ENCODE peak calls at places on chromosomes 6 and 20, in four cellular contexts. T is Karpas-422, B is HepG2, U is H9. C is an unnamed sample.

GRCh38 chr20:47146703-47147102 is 209.8 kb downstream of the ZMYND8 start:
- DNase-seq in B (peak), U (no peak), T (no peak), C (peak)

GRCh38 chr6:134199848-134200606 is 117.9 kb downstream of the SGK1 start:
- DNase-seq in U (no peak), B (peak), T (no peak), C (no peak)

GRCh38 chr6:36050305-36050704 is 22.7 kb downstream of the MAPK14 start:
- DNase-seq in U (no peak), B (no peak), T (no peak), C (no peak)

GRCh38 chr20:54654460-54654859 is 179.1 kb downstream of the DOK5 start:
- DNase-seq in U (no peak), B (no peak), T (no peak), C (no peak)

GRCh38 chr6:32117461-32117860 is 8.3 kb upstream of the TNXB start:
- DNase-seq in B (no peak), U (no peak), T (no peak), C (no peak)

GRCh38 chr6:14074723-14075503 is 42.7 kb upstream of the CD83 start:
- DNase-seq in T (no peak), B (no peak), U (no peak), C (no peak)

GRCh38 chr20:23265226-23265625 is 85.4 kb upstream of the NXT1 start:
- DNase-seq in B (no peak), T (no peak), U (no peak), C (no peak)

GRCh38 chr20:51738877-51739447 is 29.2 kb downstream of the ATP9A start:
- DNase-seq in U (no peak), T (no peak), B (no peak), C (no peak)

GRCh38 chr6:30075094-30075986 is at the start of gene RNF39:
- DNase-seq in B (peak), U (no peak), T (no peak), C (peak)

GRCh38 chr20:60232380-60232779 is 274.2 kb downstream of the CDH26 start:
- DNase-seq in T (no peak), U (no peak), B (no peak), C (no peak)

GRCh38 chr6:91435630-91436029 is 848.8 kb upstream of the MAP3K7 start:
- DNase-seq in U (no peak), T (no peak), B (no peak), C (no peak)

GRCh38 chr20:4082406-4083102 is 67.2 kb upstream of the RNF24 start:
- DNase-seq in T (no peak), U (peak), B (peak), C (peak)

GRCh38 chr6:167757821-167758220 is 68.9 kb upstream of the AFDN start:
- DNase-seq in B (no peak), U (no peak), T (no peak), C (no peak)

GRCh38 chr20:1184638-1185315 is at the start of gene TMEM74B:
- DNase-seq in B (no peak), T (no peak), U (no peak), C (peak)

GRCh38 chr6:71250050-71250689 is 38.4 kb upstream of the OGFRL1 start:
- DNase-seq in T (peak), U (no peak), B (no peak), C (no peak)

GRCh38 chr6:105836889-105837288 is 249.2 kb upstream of the PRDM1 start:
- DNase-seq in B (no peak), T (no peak), U (no peak), C (no peak)

GRCh38 chr6:74409447-74409846 is 713.4 kb downstream of the CD109 start:
- DNase-seq in T (peak), B (peak), U (no peak), C (peak)

GRCh38 chr6:79946242-79946641 is 1.1 kb downstream of the ELOVL4 start:
- DNase-seq in U (peak), T (peak), B (peak), C (peak)

GRCh38 chr6:139628220-139628619 is 253.8 kb upstream of the CITED2 start:
- DNase-seq in U (no peak), T (no peak), B (no peak), C (no peak)

GRCh38 chr6:17429381-17430061 is 36.1 kb downstream of the CAP2 start:
- DNase-seq in T (no peak), B (no peak), U (no peak), C (no peak)

GRCh38 chr6:158095671-158096070 is 72.4 kb downstream of the SERAC1 start:
- DNase-seq in B (no peak), U (no peak), T (no peak), C (no peak)

GRCh38 chr6:152508477-152508876 is 128.7 kb downstream of the SYNE1 start:
- DNase-seq in T (no peak), B (no peak), U (no peak), C (no peak)

GRCh38 chr6:104956663-104957294 is at the start of gene LIN28B:
- DNase-seq in B (peak), U (no peak), T (peak), C (peak)

GRCh38 chr20:45801851-45802250 is 10.1 kb downstream of the DNTTIP1 start:
- DNase-seq in U (no peak), T (no peak), B (no peak), C (no peak)

GRCh38 chr20:10250902-10251301 is 32.3 kb downstream of the SNAP25 start:
- DNase-seq in B (peak), T (no peak), U (no peak), C (no peak)

GRCh38 chr6:73145690-73146089 is 79.6 kb downstream of the KHDC1L start:
- DNase-seq in B (no peak), T (no peak), U (no peak), C (no peak)

GRCh38 chr6:41723178-41723935 is 12.1 kb downstream of the TFEB start:
- DNase-seq in T (peak), U (peak), B (peak), C (no peak)

GRCh38 chr6:41721396-41721795 is 14.0 kb downstream of the TFEB start:
- DNase-seq in B (no peak), U (no peak), T (peak), C (no peak)

GRCh38 chr6:41726876-41727275 is 8.5 kb downstream of the TFEB start:
- DNase-seq in B (no peak), U (no peak), T (no peak), C (no peak)

GRCh38 chr6:41724638-41725501 is 10.5 kb downstream of the TFEB start:
- DNase-seq in T (no peak), B (no peak), U (no peak), C (no peak)

DNA sequence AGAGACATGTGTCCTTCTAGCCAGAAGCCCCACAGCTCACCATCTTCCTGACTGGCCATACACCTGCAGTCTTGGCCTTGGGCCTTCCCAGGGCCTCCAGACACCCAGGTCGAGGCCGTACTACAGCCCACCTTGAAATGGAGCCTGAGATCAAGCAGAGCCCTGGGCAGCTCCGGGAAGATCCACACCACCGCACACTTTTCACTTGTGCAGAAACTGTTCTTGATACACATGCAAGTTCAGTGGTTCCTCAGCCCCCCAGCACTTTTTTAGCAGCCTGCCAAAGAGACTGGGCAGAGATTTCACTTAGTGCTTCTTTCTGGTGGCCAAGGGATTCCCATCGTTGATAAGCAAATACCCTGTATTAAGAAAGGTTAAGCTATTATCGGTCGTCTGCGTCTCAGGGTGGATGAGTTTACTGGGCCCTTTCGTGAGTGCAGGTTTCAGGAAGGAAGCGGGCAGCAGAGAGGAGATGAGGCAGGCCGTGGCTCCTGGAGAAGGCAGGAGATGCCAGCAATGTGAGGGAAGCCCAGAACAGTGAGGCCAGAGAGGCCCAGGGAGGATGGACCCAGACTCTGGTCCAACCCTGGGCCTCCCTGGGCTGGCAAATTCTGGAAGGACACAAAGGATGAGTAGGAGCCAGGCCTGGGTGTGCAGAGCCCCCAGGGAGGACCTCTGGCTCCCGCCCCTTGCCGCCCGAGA is 11.3 kb downstream of the TFEB start:
- DNase-seq in T (peak), B (no peak), U (no peak), C (no peak)
- H3K9ac ChIP-seq in T (peak), B (peak), U (no peak), C (no peak)

DNA sequence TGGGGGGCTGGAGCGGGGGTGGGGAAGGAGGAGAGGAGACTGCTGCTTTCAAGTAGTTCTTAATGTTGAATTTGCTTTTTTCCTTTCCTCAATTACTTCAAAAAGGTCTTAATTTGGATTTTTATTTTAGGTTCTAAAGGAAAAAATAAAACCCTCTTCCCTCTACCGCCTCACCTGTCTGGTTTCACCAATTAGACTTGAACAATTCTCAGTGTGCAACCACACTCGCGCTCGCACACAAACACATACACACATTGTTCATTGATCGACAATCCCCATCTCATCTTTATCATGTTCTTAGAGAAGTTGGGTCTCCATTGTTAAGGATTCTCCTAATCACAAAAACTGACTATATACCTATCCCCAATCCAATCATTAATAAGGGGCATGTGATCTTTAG is 97.3 kb downstream of the HFE start:
- DNase-seq in T (no peak), U (no peak), B (no peak), C (no peak)
- H3K4me2 ChIP-seq in T (no peak), U (peak), B (no peak), C (peak)

GRCh38 chr6:151128764-151129370 is 110.9 kb upstream of the AKAP12 start:
- DNase-seq in B (no peak), U (peak), T (no peak), C (no peak)
- H3K9ac ChIP-seq in B (no peak), U (no peak), T (no peak), C (no peak)

GRCh38 chr6:169559001-169559441 is 142.8 kb downstream of the WDR27 start:
- DNase-seq in U (no peak), B (no peak), T (no peak), C (no peak)
- H3K4me2 ChIP-seq in U (no peak), B (no peak), T (no peak), C (no peak)

DNA sequence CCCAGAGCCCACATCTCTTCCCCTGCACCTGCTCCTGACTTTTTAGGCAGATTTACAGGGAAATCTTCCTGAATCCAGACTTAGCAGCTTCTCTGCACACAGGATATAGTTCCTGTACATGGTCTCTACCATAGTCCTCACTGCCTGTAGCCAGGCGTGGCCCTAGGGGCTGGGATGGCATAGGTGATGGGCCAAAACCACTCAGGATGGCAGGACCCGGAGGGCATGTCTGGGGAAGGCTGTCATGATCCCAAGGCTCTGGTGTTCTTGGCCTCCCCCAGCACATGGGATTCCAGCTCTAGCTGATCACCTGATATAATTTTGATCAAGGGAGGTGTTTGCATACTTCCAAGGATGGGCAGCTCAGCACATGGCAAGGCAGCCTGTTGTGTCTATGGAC is 58.0 kb downstream of the TOX2 start:
- DNase-seq in U (no peak), B (no peak), T (no peak), C (no peak)
- H3K9ac ChIP-seq in U (no peak), B (no peak), T (peak), C (no peak)

GRCh38 chr20:32282461-32282860 is 5.0 kb downstream of the KIF3B start:
- DNase-seq in T (no peak), U (no peak), B (no peak), C (no peak)
- H3K4me2 ChIP-seq in T (peak), U (no peak), B (no peak), C (no peak)

GRCh38 chr6:69867075-69867911 is 937 bp downstream of the COL19A1 start:
- DNase-seq in T (peak), B (peak), U (peak), C (peak)
- H3K9ac ChIP-seq in T (peak), B (peak), U (no peak), C (no peak)

C was measured in neural progenitor cell.